ENCODE peak calls at places on chromosomes 4 and X, in ten cellular contexts. One of them, this sample, is unnamed.
A peak's percentile ranks its signal among the peaks of the same experiment; 100 is the strongest.

GRCh38 chr4:78749972-78750727 is 26.0 kb upstream of the BMP2K start:
- DNase-seq in NCI-H2029 treated with DMSO at 0.1 percent for 48 hours: no peak
- DNase-seq in iPS-NIHi11: no peak
- DNase-seq in prostate gland: no peak
- DNase-seq in M059J: no peak
- DNase-seq in stimulated activated CD8-positive, alpha-beta memory T cell treated with anti-CD3 and anti-CD28 coated beads, Interleukin-2, amount 100 ng/mL, for 1 hour: no peak
- DNase-seq in stimulated activated CD4-positive, alpha-beta T cell treated with anti-CD3 and anti-CD28 coated beads, Interleukin-4, amount 100 ng/mL, for 48 hours: no peak
- DNase-seq in MCF 10A: no peak
- DNase-seq in NCI-H146: no peak
- DNase-seq in substantia nigra: no peak
- DNase-seq in this sample: peak; percentile 83

GRCh38 chrX:87392369-87392768 is 125.2 kb upstream of the KLHL4 start:
- DNase-seq in NCI-H146: no peak
- DNase-seq in MCF 10A: no peak
- DNase-seq in M059J: no peak
- DNase-seq in iPS-NIHi11: peak; percentile 11
- DNase-seq in NCI-H2029 treated with DMSO at 0.1 percent for 48 hours: no peak
- DNase-seq in substantia nigra: no peak
- DNase-seq in prostate gland: no peak
- DNase-seq in stimulated activated CD8-positive, alpha-beta memory T cell treated with anti-CD3 and anti-CD28 coated beads, Interleukin-2, amount 100 ng/mL, for 1 hour: no peak
- DNase-seq in stimulated activated CD4-positive, alpha-beta T cell treated with anti-CD3 and anti-CD28 coated beads, Interleukin-4, amount 100 ng/mL, for 48 hours: no peak
- DNase-seq in this sample: no peak

GRCh38 chr4:125317526-125317880 is 2.7 kb downstream of the FAT4 start:
- DNase-seq in NCI-H146: no peak
- DNase-seq in MCF 10A: peak; percentile 49
- DNase-seq in iPS-NIHi11: peak; percentile 29
- DNase-seq in stimulated activated CD8-positive, alpha-beta memory T cell treated with anti-CD3 and anti-CD28 coated beads, Interleukin-2, amount 100 ng/mL, for 1 hour: no peak
- DNase-seq in NCI-H2029 treated with DMSO at 0.1 percent for 48 hours: no peak
- DNase-seq in M059J: peak; percentile 63
- DNase-seq in prostate gland: no peak
- DNase-seq in stimulated activated CD4-positive, alpha-beta T cell treated with anti-CD3 and anti-CD28 coated beads, Interleukin-4, amount 100 ng/mL, for 48 hours: no peak
- DNase-seq in substantia nigra: peak; percentile 30
- DNase-seq in this sample: no peak

GRCh38 chr4:47862297-47862696 is 24.4 kb upstream of the CORIN start:
- DNase-seq in stimulated activated CD4-positive, alpha-beta T cell treated with anti-CD3 and anti-CD28 coated beads, Interleukin-4, amount 100 ng/mL, for 48 hours: no peak
- DNase-seq in M059J: peak; percentile 25
- DNase-seq in substantia nigra: no peak
- DNase-seq in NCI-H2029 treated with DMSO at 0.1 percent for 48 hours: no peak
- DNase-seq in MCF 10A: no peak
- DNase-seq in iPS-NIHi11: no peak
- DNase-seq in NCI-H146: no peak
- DNase-seq in prostate gland: no peak
- DNase-seq in stimulated activated CD8-positive, alpha-beta memory T cell treated with anti-CD3 and anti-CD28 coated beads, Interleukin-2, amount 100 ng/mL, for 1 hour: no peak
- DNase-seq in this sample: no peak

GRCh38 chr4:87092389-87093141 is 127.9 kb downstream of the KLHL8 start:
- DNase-seq in NCI-H146: no peak
- DNase-seq in M059J: peak; percentile 90
- DNase-seq in stimulated activated CD4-positive, alpha-beta T cell treated with anti-CD3 and anti-CD28 coated beads, Interleukin-4, amount 100 ng/mL, for 48 hours: no peak
- DNase-seq in substantia nigra: no peak
- DNase-seq in NCI-H2029 treated with DMSO at 0.1 percent for 48 hours: peak; percentile 36
- DNase-seq in stimulated activated CD8-positive, alpha-beta memory T cell treated with anti-CD3 and anti-CD28 coated beads, Interleukin-2, amount 100 ng/mL, for 1 hour: no peak
- DNase-seq in MCF 10A: peak; percentile 98
- DNase-seq in iPS-NIHi11: peak; percentile 50
- DNase-seq in prostate gland: peak; percentile 60
- DNase-seq in this sample: peak; percentile 64

GRCh38 chr4:141652161-141652778 is 15.9 kb downstream of the IL15 start:
- DNase-seq in NCI-H146: no peak
- DNase-seq in M059J: peak; percentile 82
- DNase-seq in iPS-NIHi11: no peak
- DNase-seq in prostate gland: no peak
- DNase-seq in stimulated activated CD4-positive, alpha-beta T cell treated with anti-CD3 and anti-CD28 coated beads, Interleukin-4, amount 100 ng/mL, for 48 hours: no peak
- DNase-seq in MCF 10A: no peak
- DNase-seq in stimulated activated CD8-positive, alpha-beta memory T cell treated with anti-CD3 and anti-CD28 coated beads, Interleukin-2, amount 100 ng/mL, for 1 hour: no peak
- DNase-seq in NCI-H2029 treated with DMSO at 0.1 percent for 48 hours: no peak
- DNase-seq in substantia nigra: no peak
- DNase-seq in this sample: no peak

GRCh38 chr4:148857234-148857972 is 415.2 kb upstream of the NR3C2 start:
- DNase-seq in substantia nigra: no peak
- DNase-seq in stimulated activated CD4-positive, alpha-beta T cell treated with anti-CD3 and anti-CD28 coated beads, Interleukin-4, amount 100 ng/mL, for 48 hours: no peak
- DNase-seq in NCI-H2029 treated with DMSO at 0.1 percent for 48 hours: no peak
- DNase-seq in stimulated activated CD8-positive, alpha-beta memory T cell treated with anti-CD3 and anti-CD28 coated beads, Interleukin-2, amount 100 ng/mL, for 1 hour: no peak
- DNase-seq in prostate gland: no peak
- DNase-seq in M059J: no peak
- DNase-seq in NCI-H146: no peak
- DNase-seq in iPS-NIHi11: no peak
- DNase-seq in MCF 10A: no peak
- DNase-seq in this sample: no peak

GRCh38 chr4:82833696-82834313 is 35.2 kb upstream of the SCD5 start:
- DNase-seq in iPS-NIHi11: no peak
- DNase-seq in M059J: peak; percentile 79
- DNase-seq in stimulated activated CD4-positive, alpha-beta T cell treated with anti-CD3 and anti-CD28 coated beads, Interleukin-4, amount 100 ng/mL, for 48 hours: no peak
- DNase-seq in NCI-H146: no peak
- DNase-seq in substantia nigra: no peak
- DNase-seq in MCF 10A: peak; percentile 24
- DNase-seq in prostate gland: no peak
- DNase-seq in NCI-H2029 treated with DMSO at 0.1 percent for 48 hours: no peak
- DNase-seq in stimulated activated CD8-positive, alpha-beta memory T cell treated with anti-CD3 and anti-CD28 coated beads, Interleukin-2, amount 100 ng/mL, for 1 hour: no peak
- DNase-seq in this sample: no peak

GRCh38 chrX:295136-295535 is 14.0 kb downstream of the PLCXD1 start:
- DNase-seq in NCI-H146: no peak
- DNase-seq in prostate gland: no peak
- DNase-seq in NCI-H2029 treated with DMSO at 0.1 percent for 48 hours: no peak
- DNase-seq in substantia nigra: no peak
- DNase-seq in M059J: no peak
- DNase-seq in iPS-NIHi11: no peak
- DNase-seq in stimulated activated CD4-positive, alpha-beta T cell treated with anti-CD3 and anti-CD28 coated beads, Interleukin-4, amount 100 ng/mL, for 48 hours: no peak
- DNase-seq in MCF 10A: no peak
- DNase-seq in stimulated activated CD8-positive, alpha-beta memory T cell treated with anti-CD3 and anti-CD28 coated beads, Interleukin-2, amount 100 ng/mL, for 1 hour: no peak
- DNase-seq in this sample: no peak

GRCh38 chr4:1408418-1408817 is 2.2 kb upstream of the NKX1-1 start:
- DNase-seq in MCF 10A: no peak
- DNase-seq in iPS-NIHi11: peak; percentile 32
- DNase-seq in NCI-H2029 treated with DMSO at 0.1 percent for 48 hours: no peak
- DNase-seq in stimulated activated CD8-positive, alpha-beta memory T cell treated with anti-CD3 and anti-CD28 coated beads, Interleukin-2, amount 100 ng/mL, for 1 hour: no peak
- DNase-seq in substantia nigra: no peak
- DNase-seq in stimulated activated CD4-positive, alpha-beta T cell treated with anti-CD3 and anti-CD28 coated beads, Interleukin-4, amount 100 ng/mL, for 48 hours: no peak
- DNase-seq in NCI-H146: no peak
- DNase-seq in prostate gland: peak; percentile 2
- DNase-seq in M059J: no peak
- DNase-seq in this sample: no peak

GRCh38 chrX:19017271-19017670 is 33.4 kb upstream of the PHKA2 start:
- DNase-seq in MCF 10A: peak; percentile 49
- DNase-seq in NCI-H146: peak; percentile 32
- DNase-seq in stimulated activated CD4-positive, alpha-beta T cell treated with anti-CD3 and anti-CD28 coated beads, Interleukin-4, amount 100 ng/mL, for 48 hours: no peak
- DNase-seq in prostate gland: no peak
- DNase-seq in substantia nigra: no peak
- DNase-seq in M059J: peak; percentile 14
- DNase-seq in NCI-H2029 treated with DMSO at 0.1 percent for 48 hours: no peak
- DNase-seq in iPS-NIHi11: peak; percentile 49
- DNase-seq in stimulated activated CD8-positive, alpha-beta memory T cell treated with anti-CD3 and anti-CD28 coated beads, Interleukin-2, amount 100 ng/mL, for 1 hour: no peak
- DNase-seq in this sample: peak; percentile 7

GRCh38 chr4:139576219-139576618 is 20.2 kb upstream of the SETD7 start:
- DNase-seq in iPS-NIHi11: no peak
- DNase-seq in stimulated activated CD8-positive, alpha-beta memory T cell treated with anti-CD3 and anti-CD28 coated beads, Interleukin-2, amount 100 ng/mL, for 1 hour: no peak
- DNase-seq in prostate gland: no peak
- DNase-seq in NCI-H2029 treated with DMSO at 0.1 percent for 48 hours: no peak
- DNase-seq in M059J: no peak
- DNase-seq in MCF 10A: no peak
- DNase-seq in substantia nigra: no peak
- DNase-seq in stimulated activated CD4-positive, alpha-beta T cell treated with anti-CD3 and anti-CD28 coated beads, Interleukin-4, amount 100 ng/mL, for 48 hours: no peak
- DNase-seq in NCI-H146: no peak
- DNase-seq in this sample: no peak

GRCh38 chrX:23332888-23333821 is 1.5 kb upstream of the PTCHD1 start:
- DNase-seq in MCF 10A: no peak
- DNase-seq in NCI-H146: peak; percentile 25
- DNase-seq in prostate gland: no peak
- DNase-seq in M059J: no peak
- DNase-seq in stimulated activated CD4-positive, alpha-beta T cell treated with anti-CD3 and anti-CD28 coated beads, Interleukin-4, amount 100 ng/mL, for 48 hours: no peak
- DNase-seq in iPS-NIHi11: peak; percentile 13
- DNase-seq in NCI-H2029 treated with DMSO at 0.1 percent for 48 hours: no peak
- DNase-seq in substantia nigra: no peak
- DNase-seq in stimulated activated CD8-positive, alpha-beta memory T cell treated with anti-CD3 and anti-CD28 coated beads, Interleukin-2, amount 100 ng/mL, for 1 hour: no peak
- DNase-seq in this sample: no peak

GRCh38 chrX:15188039-15188438 is 81.8 kb downstream of the ASB9 start:
- DNase-seq in stimulated activated CD8-positive, alpha-beta memory T cell treated with anti-CD3 and anti-CD28 coated beads, Interleukin-2, amount 100 ng/mL, for 1 hour: no peak
- DNase-seq in M059J: no peak
- DNase-seq in NCI-H146: no peak
- DNase-seq in substantia nigra: no peak
- DNase-seq in NCI-H2029 treated with DMSO at 0.1 percent for 48 hours: no peak
- DNase-seq in stimulated activated CD4-positive, alpha-beta T cell treated with anti-CD3 and anti-CD28 coated beads, Interleukin-4, amount 100 ng/mL, for 48 hours: no peak
- DNase-seq in prostate gland: no peak
- DNase-seq in iPS-NIHi11: no peak
- DNase-seq in MCF 10A: no peak
- DNase-seq in this sample: no peak

GRCh38 chr4:120918788-120919187 is 3.7 kb downstream of the PRDM5 start:
- DNase-seq in iPS-NIHi11: no peak
- DNase-seq in substantia nigra: peak; percentile 0
- DNase-seq in M059J: no peak
- DNase-seq in NCI-H146: no peak
- DNase-seq in prostate gland: peak; percentile 14
- DNase-seq in MCF 10A: no peak
- DNase-seq in stimulated activated CD8-positive, alpha-beta memory T cell treated with anti-CD3 and anti-CD28 coated beads, Interleukin-2, amount 100 ng/mL, for 1 hour: no peak
- DNase-seq in NCI-H2029 treated with DMSO at 0.1 percent for 48 hours: no peak
- DNase-seq in stimulated activated CD4-positive, alpha-beta T cell treated with anti-CD3 and anti-CD28 coated beads, Interleukin-4, amount 100 ng/mL, for 48 hours: no peak
- DNase-seq in this sample: no peak

GRCh38 chr4:153649572-153649991 is 34.5 kb upstream of the TLR2 start:
- DNase-seq in prostate gland: no peak
- DNase-seq in iPS-NIHi11: no peak
- DNase-seq in NCI-H146: no peak
- DNase-seq in stimulated activated CD8-positive, alpha-beta memory T cell treated with anti-CD3 and anti-CD28 coated beads, Interleukin-2, amount 100 ng/mL, for 1 hour: no peak
- DNase-seq in MCF 10A: peak; percentile 43
- DNase-seq in M059J: peak; percentile 27
- DNase-seq in stimulated activated CD4-positive, alpha-beta T cell treated with anti-CD3 and anti-CD28 coated beads, Interleukin-4, amount 100 ng/mL, for 48 hours: no peak
- DNase-seq in NCI-H2029 treated with DMSO at 0.1 percent for 48 hours: no peak
- DNase-seq in substantia nigra: no peak
- DNase-seq in this sample: peak; percentile 59

This sample was measured in NAMALWA.